ENCODE peak calls at places on chromosomes 12 and 14, in five cellular contexts. N is LoVo; Q is stimulated activated CD8-positive, alpha-beta memory T cell treated with anti-CD3 and anti-CD28 coated beads, Interleukin-7, amount 100 ng/mL, for 4 hours; I is anterior cingulate cortex; A is AG09309. V is an unnamed sample.

GRCh38 chr14:38838049-38838978 is 264.7 kb downstream of the SEC23A start:
- DNase-seq in N (no peak), Q (no peak), I (no peak), A (no peak), V (no peak)

GRCh38 chr12:34404377-34405285 is 382.3 kb downstream of the ALG10 start:
- DNase-seq in N (no peak), Q (no peak), I (no peak), A (no peak), V (no peak)

GRCh38 chr14:68497016-68497415 is 295.9 kb downstream of the ZFP36L1 start:
- DNase-seq in N (no peak), Q (no peak), I (no peak), A (no peak), V (no peak)

GRCh38 chr14:93207468-93208308 is 632 bp downstream of the UBR7 start:
- DNase-seq in N (peak), Q (no peak), I (peak), A (no peak), V (peak)

GRCh38 chr12:12641650-12642049 is 30.0 kb downstream of the CREBL2 start:
- DNase-seq in N (no peak), Q (no peak), I (no peak), A (no peak), V (no peak)

GRCh38 chr12:46610754-46611153 is 215.0 kb downstream of the SLC38A4 start:
- DNase-seq in N (no peak), Q (no peak), I (no peak), A (no peak), V (no peak)

GRCh38 chr12:81726634-81727033 is 32.5 kb downstream of the PPFIA2 start:
- DNase-seq in N (no peak), Q (no peak), I (no peak), A (no peak), V (no peak)

GRCh38 chr12:22709292-22709691 is 84.3 kb downstream of the ETNK1 start:
- DNase-seq in N (peak), Q (no peak), I (no peak), A (no peak), V (no peak)

GRCh38 chr12:124479680-124480468 is 87.5 kb downstream of the NCOR2 start:
- DNase-seq in N (no peak), Q (no peak), I (no peak), A (no peak), V (peak)

GRCh38 chr14:70704960-70705359 is 63.2 kb downstream of the TTC9 start:
- DNase-seq in N (no peak), Q (no peak), I (no peak), A (no peak), V (no peak)

GRCh38 chr14:102998393-102998792 is 59.0 kb downstream of the CDC42BPB start:
- DNase-seq in N (no peak), Q (no peak), I (no peak), A (no peak), V (no peak)

GRCh38 chr12:91219511-91219910 is 36.9 kb upstream of the DCN start:
- DNase-seq in N (no peak), Q (no peak), I (no peak), A (peak), V (no peak)

GRCh38 chr12:45585522-45586230 is 143.8 kb upstream of the ARID2 start:
- DNase-seq in N (no peak), Q (no peak), I (no peak), A (no peak), V (no peak)

GRCh38 chr14:71541973-71542730 is 390.1 kb upstream of the RGS6 start:
- DNase-seq in N (no peak), Q (no peak), I (no peak), A (no peak), V (no peak)

GRCh38 chr14:22824711-22825359 is 4.9 kb upstream of the MRPL52 start:
- DNase-seq in N (peak), Q (no peak), I (no peak), A (peak), V (peak)

GRCh38 chr12:67069451-67070306 is 199.5 kb upstream of the CAND1 start:
- DNase-seq in N (peak), Q (no peak), I (no peak), A (no peak), V (peak)

GRCh38 chr14:63770187-63770807 is 42.4 kb upstream of the SGPP1 start:
- DNase-seq in N (peak), Q (peak), I (no peak), A (peak), V (peak)

GRCh38 chr12:125192690-125193221 is 127.5 kb downstream of the AACS start:
- DNase-seq in N (no peak), Q (no peak), I (no peak), A (no peak), V (no peak)

GRCh38 chr12:12527820-12528296 is 34.8 kb downstream of the DUSP16 start:
- DNase-seq in N (no peak), Q (no peak), I (no peak), A (no peak), V (peak)

V was measured in small intestine.